ENCODE peak calls at places on chromosomes 5 and 9, in nine cellular contexts. One of them, this sample, is unnamed.

GRCh38 chr5:126069329-126069728 is 353.9 kb upstream of the GRAMD2B start:
- DNase-seq in mucosa of gallbladder: no peak
- DNase-seq in sigmoid colon: no peak
- DNase-seq in effector memory CD4-positive, alpha-beta T cell: no peak
- DNase-seq in stimulated activated CD4-positive, alpha-beta T cell treated with anti-CD3 and anti-CD28 coated beads, Interleukin-2, amount 100 ng/mL, for 4 hours: no peak
- DNase-seq in breast epithelium: no peak
- DNase-seq in coronary artery: no peak
- DNase-seq in GM23248: no peak
- DNase-seq in Ammon's horn: no peak
- DNase-seq in this sample: no peak

GRCh38 chr5:22611327-22611726 is 241.8 kb downstream of the CDH12 start:
- DNase-seq in GM23248: no peak
- DNase-seq in stimulated activated CD4-positive, alpha-beta T cell treated with anti-CD3 and anti-CD28 coated beads, Interleukin-2, amount 100 ng/mL, for 4 hours: no peak
- DNase-seq in coronary artery: no peak
- DNase-seq in sigmoid colon: no peak
- DNase-seq in effector memory CD4-positive, alpha-beta T cell: no peak
- DNase-seq in mucosa of gallbladder: no peak
- DNase-seq in Ammon's horn: no peak
- DNase-seq in breast epithelium: no peak
- DNase-seq in this sample: no peak

GRCh38 chr9:69180670-69181069 is 6.6 kb downstream of the TJP2 start:
- DNase-seq in GM23248: peak
- DNase-seq in coronary artery: peak
- DNase-seq in stimulated activated CD4-positive, alpha-beta T cell treated with anti-CD3 and anti-CD28 coated beads, Interleukin-2, amount 100 ng/mL, for 4 hours: no peak
- DNase-seq in sigmoid colon: no peak
- DNase-seq in Ammon's horn: peak
- DNase-seq in mucosa of gallbladder: peak
- DNase-seq in effector memory CD4-positive, alpha-beta T cell: peak
- DNase-seq in breast epithelium: no peak
- DNase-seq in this sample: no peak

GRCh38 chr9:22722492-22722891 is 275.9 kb downstream of the DMRTA1 start:
- DNase-seq in GM23248: peak
- DNase-seq in effector memory CD4-positive, alpha-beta T cell: no peak
- DNase-seq in mucosa of gallbladder: no peak
- DNase-seq in Ammon's horn: no peak
- DNase-seq in stimulated activated CD4-positive, alpha-beta T cell treated with anti-CD3 and anti-CD28 coated beads, Interleukin-2, amount 100 ng/mL, for 4 hours: no peak
- DNase-seq in sigmoid colon: no peak
- DNase-seq in coronary artery: no peak
- DNase-seq in breast epithelium: no peak
- DNase-seq in this sample: no peak

GRCh38 chr5:96157841-96158291 is 196.2 kb upstream of the ELL2 start:
- DNase-seq in breast epithelium: no peak
- DNase-seq in coronary artery: no peak
- DNase-seq in sigmoid colon: no peak
- DNase-seq in mucosa of gallbladder: no peak
- DNase-seq in GM23248: no peak
- DNase-seq in effector memory CD4-positive, alpha-beta T cell: no peak
- DNase-seq in Ammon's horn: no peak
- DNase-seq in stimulated activated CD4-positive, alpha-beta T cell treated with anti-CD3 and anti-CD28 coated beads, Interleukin-2, amount 100 ng/mL, for 4 hours: no peak
- DNase-seq in this sample: no peak

GRCh38 chr5:14298126-14298847 is 155.1 kb downstream of the TRIO start:
- DNase-seq in GM23248: peak
- DNase-seq in effector memory CD4-positive, alpha-beta T cell: no peak
- DNase-seq in Ammon's horn: no peak
- DNase-seq in breast epithelium: no peak
- DNase-seq in sigmoid colon: no peak
- DNase-seq in stimulated activated CD4-positive, alpha-beta T cell treated with anti-CD3 and anti-CD28 coated beads, Interleukin-2, amount 100 ng/mL, for 4 hours: no peak
- DNase-seq in mucosa of gallbladder: no peak
- DNase-seq in coronary artery: no peak
- DNase-seq in this sample: no peak

GRCh38 chr9:18666987-18667772 is 193.2 kb downstream of the ADAMTSL1 start:
- DNase-seq in Ammon's horn: no peak
- DNase-seq in stimulated activated CD4-positive, alpha-beta T cell treated with anti-CD3 and anti-CD28 coated beads, Interleukin-2, amount 100 ng/mL, for 4 hours: no peak
- DNase-seq in GM23248: peak
- DNase-seq in coronary artery: no peak
- DNase-seq in mucosa of gallbladder: no peak
- DNase-seq in sigmoid colon: no peak
- DNase-seq in effector memory CD4-positive, alpha-beta T cell: no peak
- DNase-seq in breast epithelium: no peak
- DNase-seq in this sample: no peak

GRCh38 chr9:129382281-129383004 is 204.4 kb upstream of the IER5L start:
- DNase-seq in stimulated activated CD4-positive, alpha-beta T cell treated with anti-CD3 and anti-CD28 coated beads, Interleukin-2, amount 100 ng/mL, for 4 hours: no peak
- DNase-seq in breast epithelium: no peak
- DNase-seq in mucosa of gallbladder: no peak
- DNase-seq in sigmoid colon: peak
- DNase-seq in Ammon's horn: no peak
- DNase-seq in effector memory CD4-positive, alpha-beta T cell: no peak
- DNase-seq in GM23248: no peak
- DNase-seq in coronary artery: no peak
- DNase-seq in this sample: no peak

GRCh38 chr5:1074226-1074625 is 37.6 kb downstream of the SLC12A7 start:
- DNase-seq in mucosa of gallbladder: no peak
- DNase-seq in sigmoid colon: no peak
- DNase-seq in effector memory CD4-positive, alpha-beta T cell: no peak
- DNase-seq in stimulated activated CD4-positive, alpha-beta T cell treated with anti-CD3 and anti-CD28 coated beads, Interleukin-2, amount 100 ng/mL, for 4 hours: no peak
- DNase-seq in Ammon's horn: no peak
- DNase-seq in GM23248: no peak
- DNase-seq in breast epithelium: no peak
- DNase-seq in coronary artery: no peak
- DNase-seq in this sample: no peak

GRCh38 chr9:125190371-125190801 is 783 bp upstream of the PPP6C start:
- DNase-seq in breast epithelium: no peak
- DNase-seq in sigmoid colon: no peak
- DNase-seq in effector memory CD4-positive, alpha-beta T cell: no peak
- DNase-seq in Ammon's horn: peak
- DNase-seq in stimulated activated CD4-positive, alpha-beta T cell treated with anti-CD3 and anti-CD28 coated beads, Interleukin-2, amount 100 ng/mL, for 4 hours: no peak
- DNase-seq in mucosa of gallbladder: no peak
- DNase-seq in GM23248: peak
- DNase-seq in coronary artery: no peak
- DNase-seq in this sample: no peak